ENCODE peak calls at places on chromosome 5, in four cellular contexts. O, B, W and R are unnamed samples.
A peak's percentile ranks its signal among the peaks of the same experiment; 100 is the strongest.

GRCh38 chr5:130529716-130530485 is 625.6 kb downstream of the CHSY3 start:
- DNase-seq in W (no peak), O (no peak), B (no peak), R (no peak)

GRCh38 chr5:177094224-177095087 is 7.7 kb downstream of the FGFR4 start:
- DNase-seq in W (no peak), O (peak; percentile 90), B (no peak), R (peak; percentile 55)

GRCh38 chr5:160439205-160439600 is 17.5 kb downstream of the PTTG1 start:
- DNase-seq in W (peak; percentile 80), O (peak; percentile 87), B (peak; percentile 71), R (peak; percentile 82)

GRCh38 chr5:42943931-42944631 is 96.0 kb downstream of the ANXA2R start:
- DNase-seq in B (no peak), W (no peak), O (no peak), R (no peak)

GRCh38 chr5:42517164-42517563 is 93.9 kb downstream of the GHR start:
- DNase-seq in W (no peak), B (no peak), O (no peak), R (no peak)

GRCh38 chr5:119656023-119656422 is 26.7 kb downstream of the FAM170A start:
- DNase-seq in B (no peak), O (no peak), W (no peak), R (no peak)

GRCh38 chr5:81994679-81995078 is 22.9 kb downstream of the ATG10 start:
- DNase-seq in O (no peak), B (no peak), W (no peak), R (no peak)

GRCh38 chr5:53233653-53234405 is 124.3 kb upstream of the MOCS2 start:
- DNase-seq in W (no peak), O (no peak), B (no peak), R (no peak)

GRCh38 chr5:171272996-171273970 is 35.8 kb upstream of the TLX3 start:
- DNase-seq in B (no peak), W (no peak), O (no peak), R (no peak)

GRCh38 chr5:35736280-35736679 is 118.6 kb downstream of the SPEF2 start:
- DNase-seq in B (no peak), W (no peak), O (no peak), R (no peak)

GRCh38 chr5:153352685-153353219 is 137.7 kb upstream of the GRIA1 start:
- DNase-seq in W (no peak), O (no peak), B (no peak), R (no peak)

GRCh38 chr5:153350192-153350883 is 140.1 kb upstream of the GRIA1 start:
- DNase-seq in O (no peak), B (no peak), W (no peak), R (no peak)
- H3K36me3 ChIP-seq in O (no peaks in the 10 kb centered on the region), B (no peaks in the 10 kb centered on the region), W (no peaks in the 10 kb centered on the region), R (no peaks in the 10 kb centered on the region)

DNA sequence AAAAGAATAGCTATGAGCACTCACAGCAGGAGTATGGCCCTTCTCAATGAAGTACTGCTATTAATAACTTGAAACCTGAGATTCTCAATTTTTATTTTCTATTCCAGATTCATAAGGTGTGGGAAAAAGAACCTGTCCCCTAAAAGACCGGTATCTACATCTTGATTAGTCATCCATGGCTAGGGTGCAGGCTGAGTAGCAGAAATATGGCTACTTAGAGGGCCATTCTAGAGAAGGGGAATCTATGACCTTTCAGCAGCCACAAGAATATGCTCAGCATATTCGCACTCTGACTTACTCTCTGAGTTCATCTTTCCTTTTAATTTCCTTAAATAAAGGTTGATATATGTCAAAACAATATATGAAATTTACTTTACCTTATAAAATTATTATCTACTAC is 27.7 kb downstream of the WDR36 start:
- DNase-seq in W (no peak), B (no peak), O (no peak), R (no peak)
- H3K36me3 ChIP-seq in W (peaks cover 57% of the 10 kb centered on the region), B (peaks cover 4% of the 10 kb centered on the region), O (peaks cover 89% of the 10 kb centered on the region), R (peaks cover 13% of the 10 kb centered on the region)

DNA sequence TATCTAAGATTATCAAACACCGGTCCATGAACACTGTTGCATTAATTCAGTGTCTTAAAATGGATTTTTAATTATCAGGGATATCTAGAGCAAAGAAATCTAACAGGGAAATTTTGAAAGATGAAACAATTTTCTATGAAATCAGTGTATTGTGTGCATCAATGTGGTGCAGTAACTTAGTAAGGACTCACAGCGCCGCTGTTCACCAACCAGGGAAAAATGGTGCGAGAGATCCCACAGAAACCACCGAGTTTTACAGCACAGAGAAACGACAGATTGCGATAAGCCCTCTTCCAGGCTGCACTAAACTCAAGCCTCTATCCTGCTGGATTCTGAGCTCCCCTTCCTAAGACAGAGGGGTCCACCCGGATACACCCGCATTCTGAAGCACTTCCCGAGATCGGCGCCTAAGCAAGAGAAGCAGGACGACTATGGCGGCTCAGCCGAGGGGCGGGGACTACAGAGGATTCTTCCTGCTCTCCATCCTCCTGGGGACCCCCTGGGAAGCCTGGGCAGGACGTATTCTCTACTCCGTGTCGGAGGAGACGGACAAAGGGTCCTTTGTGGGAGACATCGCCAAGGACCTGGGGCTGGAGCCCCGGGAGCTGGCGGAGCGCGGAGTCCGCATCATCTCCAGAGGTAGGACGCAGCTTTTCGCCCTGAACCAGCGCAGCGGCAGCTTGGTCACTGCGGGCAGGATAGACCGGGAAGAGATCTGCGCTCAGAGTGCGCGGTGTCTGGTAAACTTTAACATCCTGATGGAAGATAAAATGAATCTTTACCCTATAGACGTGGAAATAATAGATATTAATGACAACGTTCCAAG is at the start of gene PCDHGA7:
- DNase-seq in B (no peak), W (no peak), O (no peak), R (no peak)
- H3K36me3 ChIP-seq in B (no peaks in the 10 kb centered on the region), W (no peaks in the 10 kb centered on the region), O (peaks cover 38% of the 10 kb centered on the region), R (no peaks in the 10 kb centered on the region)

GRCh38 chr5:157359350-157359910 is 93.5 kb downstream of the CYFIP2 start:
- DNase-seq in B (no peak), O (no peak), W (no peak), R (no peak)

GRCh38 chr5:157365732-157366131 is 94.3 kb upstream of the NIPAL4 start:
- DNase-seq in W (no peak), B (no peak), O (no peak), R (no peak)

GRCh38 chr5:157361865-157362465 is 96.0 kb downstream of the CYFIP2 start:
- DNase-seq in W (no peak), B (no peak), O (peak; percentile 22), R (no peak)

GRCh38 chr5:157362982-157363381 is 97.0 kb upstream of the NIPAL4 start:
- DNase-seq in W (no peak), B (no peak), O (no peak), R (no peak)

DNA sequence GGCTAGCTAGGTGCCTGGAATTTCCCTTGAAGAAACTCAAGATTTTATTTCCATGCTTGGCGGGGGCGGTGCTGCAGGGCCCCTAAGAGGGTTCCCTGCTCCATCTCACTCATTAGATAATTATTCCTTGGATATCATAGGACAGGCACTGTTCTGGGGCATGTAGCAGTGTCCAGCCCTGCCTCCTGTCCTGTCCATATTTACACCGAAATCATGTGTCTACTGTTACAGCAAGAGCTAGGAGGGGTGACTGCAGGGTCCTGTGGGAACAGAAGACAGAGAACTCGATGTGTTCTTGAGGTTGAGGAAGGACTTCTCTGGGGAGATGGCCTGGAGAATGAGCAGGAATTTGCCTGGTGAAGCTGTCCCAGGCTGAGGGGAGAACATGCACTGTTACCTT is 96.6 kb downstream of the CYFIP2 start:
- DNase-seq in O (no peak), W (no peak), B (no peak), R (no peak)
- H3K36me3 ChIP-seq in O (peaks cover 8% of the 10 kb centered on the region), W (peaks cover 91% of the 10 kb centered on the region), B (no peaks in the 10 kb centered on the region), R (no peaks in the 10 kb centered on the region)

GRCh38 chr5:14400085-14400484 is 181.5 kb upstream of the OTULINL start:
- DNase-seq in O (no peak), B (no peak), W (no peak), R (no peak)
- H3K36me3 ChIP-seq in O (peaks cover 38% of the 10 kb centered on the region), B (no peaks in the 10 kb centered on the region), W (no peaks in the 10 kb centered on the region), R (peaks cover 7% of the 10 kb centered on the region)

DNA sequence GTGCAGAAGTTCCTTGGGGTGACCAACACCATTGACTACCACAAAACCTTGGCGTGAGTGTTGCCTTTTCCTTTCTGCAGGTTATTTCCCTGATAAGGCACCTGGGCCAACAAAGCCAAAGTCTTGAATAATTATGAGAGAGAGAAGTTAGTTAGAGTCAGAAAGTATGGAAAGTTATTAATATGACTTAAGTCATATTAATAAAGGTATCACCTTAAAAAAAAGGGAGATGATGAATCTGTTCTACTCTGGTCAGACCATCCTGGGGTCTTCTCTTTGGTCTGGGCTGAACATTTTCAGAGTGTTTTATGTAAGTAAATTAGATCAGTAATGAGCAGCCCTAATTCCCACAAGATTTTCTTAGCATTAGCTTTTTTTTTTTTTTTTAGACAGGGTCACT is 41.8 kb downstream of the NDST1 start:
- DNase-seq in W (no peak), O (no peak), B (no peak), R (no peak)
- H3K36me3 ChIP-seq in W (no peaks in the 10 kb centered on the region), O (peaks cover 97% of the 10 kb centered on the region), B (peaks cover 12% of the 10 kb centered on the region), R (peaks cover 77% of the 10 kb centered on the region)

GRCh38 chr5:72917371-72917776 is 38.5 kb upstream of the FCHO2 start:
- DNase-seq in W (no peak), B (no peak), O (no peak), R (no peak)
- H3K36me3 ChIP-seq in W (no peaks in the 10 kb centered on the region), B (no peaks in the 10 kb centered on the region), O (no peaks in the 10 kb centered on the region), R (no peaks in the 10 kb centered on the region)

DNA sequence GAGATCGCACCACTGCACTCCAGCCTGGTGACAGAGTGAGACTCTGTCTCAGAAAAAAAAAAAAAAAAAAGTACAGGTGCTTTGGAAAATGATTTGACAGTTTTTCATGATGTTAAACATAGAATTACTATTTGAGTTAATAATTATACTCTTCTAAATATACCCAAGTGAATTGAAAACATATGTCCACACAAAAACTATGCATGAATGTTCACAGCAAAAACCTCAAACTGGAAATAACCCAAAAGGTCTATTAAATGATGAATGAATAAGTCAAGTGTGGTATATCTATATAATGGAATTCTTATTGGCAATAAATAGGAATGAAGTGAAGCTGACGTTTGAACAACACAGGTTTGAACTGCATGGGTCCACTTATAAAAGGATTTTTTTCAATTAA is 207.2 kb upstream of the DAB2 start:
- DNase-seq in O (no peak), B (no peak), W (no peak), R (no peak)
- H3K36me3 ChIP-seq in O (no peaks in the 10 kb centered on the region), B (no peaks in the 10 kb centered on the region), W (no peaks in the 10 kb centered on the region), R (no peaks in the 10 kb centered on the region)

DNA sequence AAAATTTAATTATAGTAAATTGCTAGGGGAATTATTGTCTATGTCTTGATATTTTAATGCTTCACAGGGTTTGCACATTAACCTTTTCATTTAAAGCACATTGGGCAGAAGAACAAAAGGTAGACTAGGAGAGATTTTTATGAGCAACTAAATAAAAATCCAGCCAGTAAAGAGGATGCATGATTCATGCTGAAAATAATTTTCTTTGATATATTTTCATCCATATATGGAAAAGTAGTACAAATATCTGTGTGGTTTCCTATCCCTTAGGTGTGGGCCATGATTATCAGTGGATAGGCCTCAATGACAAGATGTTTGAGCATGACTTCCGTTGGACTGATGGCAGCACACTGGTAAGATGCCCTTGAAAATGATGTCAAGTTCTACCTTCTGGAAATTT is 83.1 kb downstream of the VCAN start:
- DNase-seq in W (no peak), B (no peak), O (no peak), R (no peak)
- H3K36me3 ChIP-seq in W (no peaks in the 10 kb centered on the region), B (no peaks in the 10 kb centered on the region), O (no peaks in the 10 kb centered on the region), R (no peaks in the 10 kb centered on the region)